ENCODE peak calls at places on chromosome 10, in eight cellular contexts. C is OCI-LY7, J is neuronal stem cell, X is mammary epithelial cell, K is hepatocyte, A is astrocyte, G is HepG2, N is GM23248. W is an unnamed sample.

GRCh38 chr10:110919971-110920881 is 822 bp downstream of the SHOC2 start:
- DNase-seq in A (no peak), X (peak), J (peak), C (peak), G (no peak), K (peak), N (peak), W (peak)

GRCh38 chr10:84540022-84540616 is 211.7 kb downstream of the CCSER2 start:
- DNase-seq in A (peak), X (peak), K (no peak), C (no peak), N (peak), G (no peak), J (no peak), W (no peak)

GRCh38 chr10:114825513-114826253 is 4.1 kb downstream of the FHIP2A start:
- DNase-seq in J (no peak), X (peak), N (peak), K (peak), C (no peak), G (no peak), A (peak), W (peak)

GRCh38 chr10:30701471-30702173 is 72.1 kb upstream of the LYZL2 start:
- DNase-seq in K (no peak), C (peak), G (no peak), J (no peak), N (peak), A (peak), X (no peak), W (peak)

GRCh38 chr10:115950320-115950719 is 322.7 kb downstream of the GFRA1 start:
- DNase-seq in G (no peak), N (no peak), J (no peak), X (no peak), K (no peak), A (peak), C (no peak), W (no peak)

GRCh38 chr10:47182934-47183725 is 116.9 kb upstream of the GDF10 start:
- DNase-seq in X (no peak), G (peak), J (no peak), A (no peak), N (no peak), C (no peak), K (peak), W (no peak)

GRCh38 chr10:79100761-79101160 is 32.0 kb downstream of the ZMIZ1 start:
- DNase-seq in N (no peak), K (no peak), G (no peak), J (no peak), A (no peak), C (peak), X (no peak), W (no peak)

GRCh38 chr10:71684356-71685173 is 35.0 kb downstream of the C10orf105 start:
- DNase-seq in C (peak), J (no peak), G (no peak), X (no peak), N (peak), A (no peak), K (no peak), W (peak)

GRCh38 chr10:9274206-9274755 is 1219.8 kb downstream of the GATA3 start:
- DNase-seq in N (no peak), J (no peak), X (no peak), A (no peak), K (no peak), C (no peak), G (no peak), W (no peak)

GRCh38 chr10:126133906-126134703 is 237.7 kb downstream of the FANK1 start:
- DNase-seq in N (peak), G (no peak), K (peak), X (peak), A (peak), C (no peak), J (no peak), W (no peak)

GRCh38 chr10:34716958-34717357 is 98.1 kb downstream of the PARD3 start:
- DNase-seq in N (no peak), X (no peak), G (no peak), K (no peak), J (no peak), A (peak), C (no peak), W (no peak)

GRCh38 chr10:49689882-49690510 is 10.5 kb downstream of the C10orf53 start:
- DNase-seq in X (no peak), K (no peak), J (no peak), A (no peak), N (no peak), C (no peak), G (no peak), W (no peak)

GRCh38 chr10:59180689-59181270 is 4.3 kb downstream of the PHYHIPL start:
- DNase-seq in K (no peak), G (no peak), X (no peak), A (no peak), J (no peak), C (no peak), N (no peak), W (no peak)
- H3K27ac ChIP-seq in K (no peak), G (peak), X (no peak), A (no peak), J (no peak), C (no peak), N (no peak), W (no peak)

GRCh38 chr10:122089343-122090015 is 100.5 kb downstream of the TACC2 start:
- DNase-seq in C (no peak), K (no peak), A (no peak), X (peak), N (no peak), J (no peak), G (peak), W (peak)
- H3K4me3 ChIP-seq in C (no peak), K (no peak), A (no peak), X (no peak), N (no peak), J (no peak), G (no peak), W (no peak)

DNA sequence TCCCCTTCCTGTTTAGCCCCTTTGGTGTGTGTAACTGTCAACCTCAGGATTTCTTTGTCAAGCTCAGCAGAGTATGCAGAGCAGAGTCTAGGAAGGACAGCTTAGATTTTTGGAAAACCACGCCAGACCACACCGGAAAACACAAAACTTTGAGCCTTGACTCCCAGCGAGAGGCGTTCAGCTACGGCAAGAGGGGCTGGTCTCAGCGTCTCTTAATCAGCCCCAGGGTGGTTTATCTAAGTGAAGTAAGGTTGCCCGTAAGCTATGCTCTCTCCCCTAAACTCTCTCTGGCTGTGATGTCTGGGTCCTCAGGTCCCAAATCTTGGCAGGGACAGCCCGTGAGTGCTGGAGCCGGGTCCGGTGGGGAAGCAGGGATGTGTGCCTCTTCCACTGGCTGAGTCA is 230.9 kb downstream of the KLF6 start:
- DNase-seq in C (no peak), G (no peak), N (no peak), A (no peak), K (no peak), J (no peak), X (no peak), W (no peak)
- H2AFZ ChIP-seq in C (no peak), G (no peak), N (no peak), A (no peak), K (no peak), J (peak), X (peak), W (no peak)

DNA sequence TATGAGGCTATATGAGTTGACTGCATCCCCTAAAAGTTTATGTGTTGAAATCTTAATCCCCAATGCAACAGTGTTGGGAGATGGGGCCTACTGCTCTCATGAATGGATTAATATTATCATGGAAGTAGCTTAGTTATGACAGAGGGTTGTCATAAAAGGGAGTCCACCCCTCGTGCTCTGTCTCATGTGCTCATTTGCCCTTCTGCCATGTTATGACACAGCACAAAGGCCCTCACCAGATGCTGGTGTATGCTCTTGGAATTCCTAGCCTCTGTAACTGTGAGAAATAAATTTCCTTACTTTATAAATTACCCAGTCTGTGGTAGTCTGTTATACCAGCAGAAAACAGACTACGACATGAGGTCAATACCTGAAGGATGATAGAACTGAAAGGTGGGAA is 17.6 kb upstream of the PANK1 start:
- DNase-seq in K (no peak), A (no peak), J (no peak), G (no peak), C (no peak), X (no peak), N (peak), W (no peak)
- H3K27ac ChIP-seq in K (no peak), A (no peak), J (no peak), G (no peak), C (no peak), X (no peak), N (no peak), W (no peak)

GRCh38 chr10:14586901-14587300 is 187.8 kb downstream of the FAM107B start:
- DNase-seq in J (no peak), C (no peak), A (no peak), K (peak), X (peak), N (no peak), G (no peak), W (no peak)
- H3K4me3 ChIP-seq in J (no peak), C (no peak), A (no peak), K (no peak), X (no peak), N (no peak), G (no peak), W (no peak)

DNA sequence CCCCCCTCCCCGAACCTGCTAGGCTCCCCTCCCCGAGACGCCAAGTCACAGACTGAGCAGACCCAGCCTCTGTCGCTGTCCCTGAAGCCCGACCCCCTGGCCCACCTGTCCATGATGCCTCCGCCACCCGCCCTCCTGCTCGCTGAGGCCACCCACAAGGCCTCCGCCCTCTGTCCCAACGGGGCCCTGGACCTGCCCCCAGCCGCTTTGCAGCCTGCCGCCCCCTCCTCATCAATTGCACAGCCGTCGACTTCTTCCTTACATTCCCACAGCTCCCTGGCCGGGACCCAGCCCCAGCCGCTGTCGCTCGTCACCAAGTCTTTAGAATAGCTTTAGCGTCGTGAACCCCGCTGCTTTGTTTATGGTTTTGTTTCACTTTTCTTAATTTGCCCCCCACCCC is 215.6 kb downstream of the TCF7L2 start:
- DNase-seq in G (no peak), C (no peak), X (no peak), J (no peak), K (no peak), N (no peak), A (no peak), W (no peak)
- H2AFZ ChIP-seq in G (no peak), C (no peak), X (no peak), J (no peak), K (no peak), N (no peak), A (no peak), W (no peak)

DNA sequence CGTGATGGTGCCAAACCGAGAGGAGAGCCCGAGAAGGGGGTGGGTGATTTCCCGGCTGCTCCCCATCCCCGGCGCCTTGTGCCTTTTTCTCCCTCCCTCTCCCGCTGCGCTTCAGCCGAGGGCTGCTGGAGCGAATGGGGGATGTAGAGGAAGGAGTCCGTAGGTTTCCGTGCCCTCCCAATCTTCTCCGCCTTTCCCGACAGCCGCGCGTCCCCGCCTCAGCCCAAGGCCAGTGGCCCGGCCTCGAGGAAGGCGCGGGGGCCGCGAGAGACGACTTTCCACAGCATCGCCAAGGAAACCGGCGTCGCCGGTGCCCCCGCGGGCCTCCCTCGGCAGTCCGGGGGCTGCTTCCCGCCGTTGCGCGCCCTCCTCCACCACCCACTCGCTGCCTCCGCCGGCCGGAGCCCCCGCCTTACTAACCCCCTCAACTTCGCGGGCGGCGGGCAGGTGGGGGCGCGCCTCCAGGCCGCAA is 1.2 kb downstream of the EGR2 start:
- DNase-seq in A (peak), X (no peak), K (peak), G (no peak), C (no peak), N (peak), J (peak), W (no peak)
- H3K27ac ChIP-seq in A (no peak), X (no peak), K (no peak), G (no peak), C (no peak), N (no peak), J (no peak), W (no peak)